ENCODE peak calls at places on chromosomes 1 and 21, in four cellular contexts. S is NCI-H2107, Q is fibroblast of lung, D is IMR-90. Y is an unnamed sample.

GRCh38 chr1:92882817-92883216 is 51.0 kb downstream of the RPL5 start:
- DNase-seq in S (no peak), Q (no peak), D (no peak), Y (no peak)

GRCh38 chr1:180230791-180231505 is 884 bp downstream of the LHX4 start:
- DNase-seq in S (no peak), Q (peak; percentile 70), D (peak; percentile 51), Y (no peak)

GRCh38 chr1:229169399-229169798 is 101.5 kb upstream of the RAB4A start:
- DNase-seq in S (no peak), Q (no peak), D (no peak), Y (no peak)

GRCh38 chr1:243745361-243745760 is 104.7 kb downstream of the AKT3 start:
- DNase-seq in S (no peak), Q (peak; percentile 58), D (peak; percentile 33), Y (no peak)

GRCh38 chr1:160877221-160877620 is 7.8 kb downstream of the ITLN1 start:
- DNase-seq in S (no peak), Q (no peak), D (no peak), Y (no peak)

GRCh38 chr1:25907473-25908058 is 1.3 kb upstream of the STMN1 start:
- DNase-seq in S (no peak), Q (no peak), D (no peak), Y (no peak)

GRCh38 chr1:234737915-234738314 is 127.9 kb upstream of the IRF2BP2 start:
- DNase-seq in S (no peak), Q (no peak), D (no peak), Y (no peak)

GRCh38 chr1:69221492-69221990 is 346.2 kb upstream of the LRRC7 start:
- DNase-seq in S (no peak), Q (no peak), D (no peak), Y (peak; percentile 34)

GRCh38 chr1:206843626-206844025 is 21.8 kb upstream of the IL20 start:
- DNase-seq in S (no peak), Q (no peak), D (no peak), Y (no peak)

GRCh38 chr1:240765732-240766363 is 153.9 kb upstream of the GREM2 start:
- DNase-seq in S (no peak), Q (peak; percentile 91), D (peak; percentile 81), Y (no peak)

GRCh38 chr1:40014812-40015594 is 25.5 kb upstream of the CAP1 start:
- DNase-seq in S (no peak), Q (peak; percentile 95), D (peak; percentile 97), Y (no peak)

GRCh38 chr1:69649383-69649782 is 81.7 kb downstream of the LRRC7 start:
- DNase-seq in S (no peak), Q (no peak), D (no peak), Y (peak; percentile 23)

GRCh38 chr1:46539968-46540367 is 11.5 kb downstream of the KNCN start:
- DNase-seq in S (no peak), Q (peak; percentile 83), D (peak; percentile 77), Y (no peak)

GRCh38 chr1:89908993-89909436 is 85.9 kb upstream of the ZNF326 start:
- DNase-seq in S (no peak), Q (peak; percentile 69), D (peak; percentile 79), Y (peak; percentile 81)

GRCh38 chr1:177645491-177645890 is 324.4 kb downstream of the SEC16B start:
- DNase-seq in S (no peak), Q (no peak), D (no peak), Y (no peak)

GRCh38 chr1:9406111-9406510 is 113.4 kb downstream of the SPSB1 start:
- DNase-seq in S (no peak), Q (no peak), D (no peak), Y (no peak)

GRCh38 chr1:232164078-232164963 is 465.6 kb downstream of the SIPA1L2 start:
- DNase-seq in S (no peak), Q (no peak), D (no peak), Y (no peak)

GRCh38 chr21:43590220-43590619 is 69.1 kb downstream of the HSF2BP start:
- DNase-seq in S (no peak), Q (peak; percentile 80), D (no peak), Y (no peak)

GRCh38 chr1:222777463-222777862 is 37.4 kb upstream of the DISP1 start:
- DNase-seq in S (no peak), Q (peak; percentile 22), D (peak; percentile 17), Y (no peak)

GRCh38 chr21:42843021-42843420 is 36.3 kb downstream of the WDR4 start:
- DNase-seq in S (no peak), Q (no peak), D (no peak), Y (no peak)

GRCh38 chr1:226630592-226630991 is 82.0 kb downstream of the STUM start:
- DNase-seq in S (no peak), Q (no peak), D (no peak), Y (no peak)

GRCh38 chr1:223109581-223110026 is 33.4 kb downstream of the TLR5 start:
- DNase-seq in S (no peak), Q (no peak), D (no peak), Y (no peak)

GRCh38 chr1:14970115-14970798 is 183.3 kb upstream of the TMEM51 start:
- DNase-seq in S (no peak), Q (peak; percentile 88), D (peak; percentile 87), Y (no peak)

GRCh38 chr1:25568090-25568833 is 24.9 kb downstream of the LDLRAP1 start:
- DNase-seq in S (peak; percentile 51), Q (peak; percentile 60), D (peak; percentile 63), Y (no peak)

GRCh38 chr1:116194592-116194991 is 83.4 kb downstream of the MAB21L3 start:
- DNase-seq in S (no peak), Q (no peak), D (no peak), Y (no peak)

GRCh38 chr1:29516063-29516820 is 279.9 kb downstream of the PTPRU start:
- DNase-seq in S (no peak), Q (no peak), D (no peak), Y (no peak)

GRCh38 chr1:214584805-214585766 is 17.9 kb upstream of the CENPF start:
- DNase-seq in S (peak; percentile 14), Q (peak; percentile 69), D (peak; percentile 73), Y (no peak)

GRCh38 chr1:200699871-200700270 is 30.2 kb upstream of the DDX59 start:
- DNase-seq in S (no peak), Q (no peak), D (peak; percentile 97), Y (no peak)

GRCh38 chr1:160708821-160709220 is 2.8 kb downstream of the CD48 start:
- DNase-seq in S (no peak), Q (no peak), D (no peak), Y (no peak)

GRCh38 chr1:94322696-94323095 is 85.3 kb upstream of the ARHGAP29 start:
- DNase-seq in S (no peak), Q (peak; percentile 22), D (no peak), Y (no peak)

GRCh38 chr1:173364827-173365226 is 112.3 kb upstream of the PRDX6 start:
- DNase-seq in S (no peak), Q (no peak), D (no peak), Y (no peak)

GRCh38 chr1:7518411-7518810 is 252.7 kb upstream of the VAMP3 start:
- DNase-seq in S (no peak), Q (no peak), D (no peak), Y (no peak)

GRCh38 chr1:87867631-87868030 is 539.0 kb downstream of the LMO4 start:
- DNase-seq in S (no peak), Q (peak; percentile 48), D (peak; percentile 7), Y (no peak)

GRCh38 chr1:175319912-175320230 is 127.3 kb upstream of the KIAA0040 start:
- DNase-seq in S (no peak), Q (no peak), D (no peak), Y (no peak)

GRCh38 chr21:40546657-40547056 is 300.3 kb downstream of the DSCAM start:
- DNase-seq in S (no peak), Q (no peak), D (no peak), Y (no peak)

GRCh38 chr1:31348449-31348848 is 24.4 kb downstream of the FABP3 start:
- DNase-seq in S (no peak), Q (no peak), D (no peak), Y (no peak)

GRCh38 chr1:162916407-162916806 is 55.4 kb upstream of the CCDC190 start:
- DNase-seq in S (no peak), Q (peak; percentile 84), D (peak; percentile 86), Y (no peak)

GRCh38 chr21:43740497-43741156 is 21.7 kb downstream of the PDXK start:
- DNase-seq in S (no peak), Q (peak; percentile 68), D (no peak), Y (no peak)